ENCODE peak calls at places on chromosomes 5 and 9, in six cellular contexts. M is AG09309, D is GM13977, I is dorsolateral prefrontal cortex, G is PC-9, B is neural crest cell. U is an unnamed sample.

GRCh38 chr9:32681751-32682150 is 46.3 kb upstream of the TAF1L start:
- DNase-seq in M (no peak), D (no peak), I (no peak), G (no peak), B (no peak), U (no peak)

GRCh38 chr9:7117676-7118561 is 360.1 kb downstream of the KDM4C start:
- DNase-seq in M (peak; percentile 57), D (peak; percentile 28), I (no peak), G (no peak), B (no peak), U (no peak)

GRCh38 chr9:98391406-98391805 is 136.0 kb upstream of the TBC1D2 start:
- DNase-seq in M (no peak), D (no peak), I (no peak), G (no peak), B (no peak), U (no peak)

GRCh38 chr5:103466494-103466893 is 96.1 kb downstream of the NUDT12 start:
- DNase-seq in M (no peak), D (no peak), I (no peak), G (no peak), B (no peak), U (no peak)

GRCh38 chr9:134217431-134218210 is 53.3 kb upstream of the RNU6ATAC start:
- DNase-seq in M (no peak), D (no peak), I (no peak), G (peak; percentile 38), B (no peak), U (no peak)

GRCh38 chr9:95074632-95075269 is 242.8 kb downstream of the FANCC start:
- DNase-seq in M (no peak), D (no peak), I (no peak), G (no peak), B (no peak), U (no peak)

GRCh38 chr9:131167146-131167692 is 41.8 kb downstream of the NUP214 start:
- DNase-seq in M (no peak), D (no peak), I (no peak), G (no peak), B (no peak), U (no peak)

GRCh38 chr9:87573841-87574342 is 76.2 kb downstream of the DAPK1 start:
- DNase-seq in M (no peak), D (no peak), I (no peak), G (no peak), B (no peak), U (no peak)

GRCh38 chr9:129310666-129311350 is 132.7 kb upstream of the IER5L start:
- DNase-seq in M (no peak), D (no peak), I (no peak), G (no peak), B (no peak), U (no peak)

GRCh38 chr5:148687871-148688270 is 33.5 kb upstream of the HTR4 start:
- DNase-seq in M (no peak), D (no peak), I (no peak), G (no peak), B (no peak), U (no peak)

GRCh38 chr9:6040077-6040476 is 24.7 kb upstream of the RANBP6 start:
- DNase-seq in M (no peak), D (no peak), I (no peak), G (no peak), B (no peak), U (no peak)

DNA sequence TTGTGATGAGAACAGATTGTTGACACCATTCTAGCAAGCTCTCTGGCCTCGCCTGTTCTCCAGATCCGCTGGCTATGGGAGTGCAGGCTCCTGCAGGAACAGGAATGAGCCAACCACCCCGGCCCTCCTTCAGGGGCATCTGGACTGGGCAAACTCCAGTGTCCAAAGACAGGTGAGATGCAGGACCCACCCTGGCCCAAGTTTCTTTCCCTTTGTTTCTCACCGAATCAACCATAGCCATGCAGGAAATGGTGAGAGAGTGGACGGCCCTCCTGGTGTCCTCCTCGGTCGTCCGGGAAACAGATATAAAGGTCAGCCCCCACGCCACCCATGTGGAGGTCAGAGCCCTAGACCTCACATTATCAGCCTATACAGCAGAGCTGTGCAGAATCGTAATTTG is 108.6 kb upstream of the IRX2 start:
- DNase-seq in M (no peak), D (no peak), I (no peak), G (no peak), B (no peak), U (no peak)
- TF ChIP-seq CTCF in M (no peak), D (no peak), I (no peak), G (no peak), B (no peak), U (no peak)

DNA sequence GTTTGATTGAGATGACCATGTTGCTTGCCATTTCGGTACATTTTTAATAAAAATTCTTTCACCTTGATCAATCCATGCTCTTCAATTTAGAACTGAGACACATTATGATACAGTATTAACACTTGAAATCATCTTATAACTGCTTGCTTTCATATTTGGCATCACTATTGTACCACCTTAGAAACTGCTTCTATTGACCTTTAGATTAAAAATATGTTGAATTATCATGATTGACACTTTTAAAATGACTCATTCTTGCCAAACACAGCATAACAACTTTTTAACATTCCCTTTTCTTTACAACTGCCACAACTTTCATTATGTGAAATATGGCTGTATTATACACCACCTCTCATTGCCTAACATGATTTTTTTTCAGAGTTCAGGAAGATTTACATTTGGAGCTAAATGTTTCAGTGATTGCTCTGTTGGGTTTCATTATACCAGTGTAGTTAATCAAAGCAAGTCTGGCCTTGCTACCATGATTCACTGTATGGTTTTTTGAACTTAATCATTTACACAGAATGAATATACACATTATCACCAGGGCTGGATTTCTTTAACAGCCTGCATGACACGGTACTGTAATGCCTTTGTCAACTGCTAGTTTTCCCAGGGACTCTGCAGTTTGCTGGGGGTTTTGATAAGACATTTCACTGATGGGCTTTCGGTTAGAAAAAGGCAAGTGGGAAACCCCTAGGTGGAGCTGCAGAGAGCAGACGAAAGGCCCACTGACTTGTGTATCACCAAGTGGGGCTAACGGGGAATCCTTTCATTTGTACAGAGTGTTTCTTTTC is 93.6 kb upstream of the TLE4 start:
- DNase-seq in M (no peak), D (peak; percentile 20), I (peak; percentile 29), G (no peak), B (peak; percentile 24), U (no peak)
- TF ChIP-seq CTCF in M (peak; percentile 45), D (peak; percentile 43), I (peak; percentile 55), G (no peak), B (peak; percentile 56), U (no peak)

GRCh38 chr9:90097237-90097636 is 492.4 kb downstream of the GADD45G start:
- DNase-seq in M (no peak), D (no peak), I (no peak), G (no peak), B (no peak), U (no peak)

GRCh38 chr9:90102292-90102901 is 497.6 kb downstream of the GADD45G start:
- DNase-seq in M (peak; percentile 59), D (peak; percentile 88), I (peak; percentile 88), G (peak; percentile 71), B (peak; percentile 60), U (peak; percentile 56)

GRCh38 chr9:90098456-90098855 is 493.6 kb downstream of the GADD45G start:
- DNase-seq in M (no peak), D (no peak), I (no peak), G (no peak), B (no peak), U (no peak)

GRCh38 chr9:90100014-90100413 is 495.2 kb downstream of the GADD45G start:
- DNase-seq in M (no peak), D (no peak), I (no peak), G (no peak), B (no peak), U (no peak)

GRCh38 chr9:90099262-90099982 is 494.6 kb downstream of the GADD45G start:
- DNase-seq in M (no peak), D (no peak), I (no peak), G (no peak), B (no peak), U (no peak)
- TF ChIP-seq CTCF in M (peak; percentile 11), D (peak; percentile 50), I (peak; percentile 60), G (no peak), B (peak; percentile 63), U (no peak)

GRCh38 chr5:98839469-98840383 is 66.3 kb downstream of the RGMB start:
- DNase-seq in M (no peak), D (no peak), I (no peak), G (no peak), B (no peak), U (no peak)
- TF ChIP-seq CTCF in M (peak; percentile 14), D (peak; percentile 17), I (no peak), G (peak; percentile 29), B (no peak), U (no peak)

DNA sequence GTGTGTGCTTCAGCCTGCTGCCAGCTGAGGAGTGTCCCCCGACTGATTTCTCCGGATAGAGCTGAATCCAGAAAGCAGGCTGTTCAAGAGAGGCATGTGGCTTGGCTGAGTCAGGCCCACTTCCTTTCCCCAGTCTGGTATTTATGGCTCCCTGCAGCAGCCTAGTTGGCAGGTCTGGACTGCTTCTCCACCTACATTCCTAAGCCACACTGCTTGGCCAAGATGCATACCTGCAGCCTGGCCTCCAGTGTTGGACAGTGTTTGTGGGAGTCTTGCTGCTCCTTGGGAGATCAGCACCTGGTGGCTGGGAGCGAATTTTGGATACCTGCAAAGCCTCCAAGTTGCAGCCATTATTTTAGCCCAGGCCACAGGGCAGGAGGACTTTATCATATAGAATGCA is 670.8 kb downstream of the ACTL7B start:
- DNase-seq in M (peak; percentile 10), D (no peak), I (peak; percentile 38), G (peak; percentile 82), B (no peak), U (no peak)
- TF ChIP-seq CTCF in M (no peak), D (no peak), I (no peak), G (no peak), B (no peak), U (no peak)

DNA sequence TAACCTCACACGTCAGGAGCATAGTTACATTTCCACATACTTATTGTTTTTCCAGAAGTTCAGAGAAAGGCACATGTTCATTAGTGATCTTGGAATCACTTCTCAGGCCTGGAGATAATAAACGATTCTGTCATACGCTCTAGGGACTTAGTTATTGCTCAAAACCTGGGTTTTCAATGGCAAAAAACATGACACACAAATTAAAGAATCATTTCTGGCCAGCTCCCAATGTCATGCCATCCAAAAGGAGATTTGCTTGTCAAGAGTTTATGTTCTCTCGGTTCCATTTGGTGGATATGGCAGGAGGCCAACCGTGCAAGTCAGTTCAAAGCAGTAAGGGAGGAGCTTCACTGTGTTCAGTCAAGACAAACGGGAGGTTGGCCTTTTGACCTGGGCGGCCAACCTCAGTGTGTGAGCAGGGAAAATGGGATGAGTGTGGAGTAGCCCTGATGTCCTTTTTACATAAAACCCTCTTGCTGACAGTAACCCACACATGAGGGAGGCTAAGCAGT is 123.4 kb downstream of the NXNL2 start:
- DNase-seq in M (no peak), D (no peak), I (no peak), G (no peak), B (no peak), U (no peak)
- TF ChIP-seq CTCF in M (no peak), D (no peak), I (no peak), G (no peak), B (no peak), U (no peak)